ENCODE peak calls at places on chromosome 11, in seven cellular contexts. Z is testis; Y is cardiac muscle cell; Q is body of pancreas; P is stomach; M is CD8-positive, alpha-beta memory T cell; K is adipocyte. B is an unnamed sample. For H3K36me3, the result is how much of the 10 kb centered on the place peaks cover.

GRCh38 chr11:13667245-13667644 is 1.2 kb upstream of the FAR1 start:
- DNase-seq in P (no peak), Z (no peak), Y (no peak), Q (no peak), M (no peak), K (no peak), B (no peak)

GRCh38 chr11:27282806-27283205 is 80.2 kb downstream of the CCDC34 start:
- DNase-seq in K (peak), Y (peak), Z (no peak), Q (no peak), P (no peak), M (no peak), B (no peak)

GRCh38 chr11:102347526-102348331 is 715 bp downstream of the BIRC2 start:
- DNase-seq in M (no peak), P (no peak), K (peak), Z (peak), Y (peak), Q (peak), B (no peak)

GRCh38 chr11:71201936-71202597 is 50.3 kb downstream of the SHANK2 start:
- DNase-seq in K (no peak), M (no peak), Q (no peak), Z (no peak), P (no peak), Y (no peak), B (no peak)

GRCh38 chr11:120218695-120219033 is 7.8 kb downstream of the OAF start:
- DNase-seq in P (no peak), M (no peak), Z (no peak), Y (no peak), K (no peak), Q (no peak), B (no peak)

GRCh38 chr11:370087-370941 is 1.0 kb downstream of the B4GALNT4 start:
- DNase-seq in Y (no peak), M (no peak), P (no peak), Q (no peak), Z (no peak), K (no peak), B (no peak)

GRCh38 chr11:70032470-70032795 is 45.7 kb upstream of the ANO1 start:
- DNase-seq in M (no peak), K (no peak), P (no peak), Q (no peak), Y (no peak), Z (no peak), B (no peak)

GRCh38 chr11:88434333-88434976 is 96.9 kb upstream of the CTSC start:
- DNase-seq in K (no peak), M (no peak), Y (no peak), Z (no peak), Q (no peak), P (no peak), B (no peak)

GRCh38 chr11:108278546-108278945 is 55.7 kb downstream of the ATM start:
- DNase-seq in M (no peak), Z (no peak), Q (no peak), K (no peak), Y (peak), P (no peak), B (no peak)

GRCh38 chr11:8768625-8769333 is 86.2 kb downstream of the RPL27A start:
- DNase-seq in Y (peak), M (no peak), K (peak), Z (peak), Q (peak), P (peak), B (peak)

GRCh38 chr11:108319541-108320145 is 96.8 kb downstream of the ATM start:
- DNase-seq in Z (no peak), P (no peak), Y (no peak), K (peak), Q (no peak), M (no peak), B (no peak)

GRCh38 chr11:96309001-96309642 is 33.9 kb downstream of the MAML2 start:
- DNase-seq in P (no peak), M (no peak), Z (no peak), Q (no peak), Y (peak), K (peak), B (no peak)

GRCh38 chr11:19380375-19380774 is 139.6 kb upstream of the E2F8 start:
- DNase-seq in M (no peak), Q (no peak), Y (peak), Z (no peak), K (peak), P (no peak), B (no peak)

GRCh38 chr11:64887757-64888405 is 9.5 kb upstream of the EHD1 start:
- DNase-seq in Q (peak), P (peak), K (peak), Z (peak), Y (peak), M (peak), B (no peak)

GRCh38 chr11:93519179-93519578 is 24.0 kb downstream of the SMCO4 start:
- DNase-seq in Y (no peak), Q (no peak), K (no peak), Z (no peak), M (no peak), P (no peak), B (no peak)

GRCh38 chr11:50071584-50072225 is 39.0 kb downstream of the OR4C45 start:
- DNase-seq in Q (no peak), Y (no peak), K (no peak), Z (no peak), M (no peak), P (no peak), B (no peak)

GRCh38 chr11:9758676-9759518 is 95.0 kb downstream of the SWAP70 start:
- DNase-seq in M (peak), K (peak), Y (peak), P (peak), Z (peak), Q (peak), B (peak)

GRCh38 chr11:104654414-104654813 is 243.8 kb downstream of the CASP12 start:
- DNase-seq in P (no peak), Q (no peak), K (no peak), M (no peak), Z (no peak), Y (no peak), B (no peak)

GRCh38 chr11:61880050-61880449 is 11.3 kb downstream of the FADS3 start:
- DNase-seq in P (no peak), Q (no peak), K (no peak), Z (no peak), M (no peak), Y (no peak), B (no peak)

GRCh38 chr11:76185931-76186401 is 20.3 kb downstream of the WNT11 start:
- DNase-seq in K (no peak), Y (peak), Q (peak), P (no peak), Z (peak), M (no peak), B (no peak)

GRCh38 chr11:33932721-33933120 is 40.8 kb upstream of the LMO2 start:
- DNase-seq in M (no peak), P (no peak), K (no peak), Q (no peak), Y (no peak), Z (no peak), B (no peak)

GRCh38 chr11:76159983-76160661 is 46.2 kb downstream of the WNT11 start:
- DNase-seq in M (no peak), Y (no peak), K (no peak), P (no peak), Q (peak), Z (no peak), B (no peak)

GRCh38 chr11:6297831-6298230 is 22.5 kb downstream of the CAVIN3 start:
- DNase-seq in Z (no peak), K (no peak), Y (no peak), P (no peak), M (no peak), Q (no peak), B (no peak)
- H3K36me3 ChIP-seq in Z (under half), K (under half), Y (under half), P (under half), M (under half), Q (under half), B (under half)

DNA sequence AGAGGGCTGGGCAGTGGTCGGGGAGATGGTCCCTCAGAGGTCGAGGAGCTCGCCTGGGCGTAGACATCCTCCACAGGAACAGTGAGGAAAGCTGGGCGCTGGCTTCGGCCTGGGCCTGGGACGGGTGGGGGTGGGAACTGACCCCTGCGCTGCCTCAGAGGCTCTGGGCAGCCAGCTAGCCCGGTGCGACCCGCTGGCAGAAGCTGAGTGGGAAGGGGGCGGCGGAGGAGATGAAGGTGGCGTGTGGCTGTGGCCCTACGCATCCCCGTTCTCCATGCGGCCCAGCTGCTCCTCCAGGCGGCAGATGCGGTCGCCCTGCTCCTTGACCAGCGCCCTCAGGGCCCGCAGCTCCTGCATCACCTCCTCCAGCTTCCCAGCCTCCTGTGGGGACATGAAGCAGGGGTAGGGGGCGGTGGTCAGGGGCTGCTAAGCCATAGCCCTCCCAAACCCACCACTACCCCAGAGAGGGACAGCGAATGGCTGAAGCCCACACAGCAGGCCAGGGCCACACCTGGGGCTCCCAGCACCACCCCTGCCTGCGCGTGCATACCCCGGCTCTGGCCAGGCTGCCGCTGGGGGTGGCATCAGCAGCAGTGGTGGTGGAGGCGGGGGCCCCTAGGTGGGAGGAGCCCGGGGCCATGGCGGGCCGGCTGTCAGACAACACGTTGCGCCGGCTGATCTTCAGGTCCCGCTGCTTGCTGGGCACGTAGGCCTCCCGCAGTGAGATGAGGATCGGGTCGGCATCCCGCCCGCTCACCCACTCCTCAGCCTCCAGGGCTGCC is 830 bp upstream of the PTPRCAP start:
- DNase-seq in Z (no peak), M (peak), P (peak), Q (no peak), K (no peak), Y (no peak), B (no peak)
- H3K36me3 ChIP-seq in Z (under half), M (under half), P (half or more), Q (under half), K (under half), Y (under half), B (under half)

GRCh38 chr11:66864924-66865697 is 8.2 kb downstream of the LRFN4 start:
- DNase-seq in P (no peak), Q (no peak), M (no peak), Z (no peak), Y (no peak), K (no peak), B (no peak)
- H3K36me3 ChIP-seq in P (under half), Q (under half), M (under half), Z (under half), Y (under half), K (under half), B (under half)

GRCh38 chr11:17369094-17369493 is 17.5 kb downstream of the NCR3LG1 start:
- DNase-seq in P (no peak), K (no peak), M (no peak), Z (no peak), Q (no peak), Y (no peak), B (no peak)
- H3K36me3 ChIP-seq in P (half or more), K (half or more), M (under half), Z (under half), Q (under half), Y (under half), B (half or more)

GRCh38 chr11:3044915-3045314 is 12.3 kb downstream of the CARS1 start:
- DNase-seq in K (no peak), Q (no peak), P (no peak), Z (no peak), Y (no peak), M (no peak), B (no peak)

GRCh38 chr11:3043315-3043871 is 13.8 kb downstream of the CARS1 start:
- DNase-seq in P (peak), M (no peak), Y (peak), Z (no peak), K (no peak), Q (peak), B (peak)

GRCh38 chr11:3042496-3043314 is 14.5 kb downstream of the CARS1 start:
- DNase-seq in Z (no peak), M (no peak), Y (no peak), Q (peak), K (no peak), P (no peak), B (no peak)

GRCh38 chr11:3046190-3046589 is 11.0 kb downstream of the CARS1 start:
- DNase-seq in Z (no peak), Q (no peak), Y (no peak), M (no peak), K (no peak), P (no peak), B (no peak)

GRCh38 chr11:3044004-3044403 is 13.2 kb downstream of the CARS1 start:
- DNase-seq in Q (no peak), K (no peak), Y (peak), P (no peak), M (no peak), Z (no peak), B (no peak)
- H3K36me3 ChIP-seq in Q (under half), K (half or more), Y (under half), P (half or more), M (under half), Z (under half), B (under half)

GRCh38 chr11:74838188-74838587 is 89.5 kb downstream of the RNF169 start:
- DNase-seq in P (no peak), K (no peak), Z (no peak), Q (no peak), M (no peak), Y (no peak), B (no peak)

GRCh38 chr11:74839445-74839844 is 90.8 kb downstream of the RNF169 start:
- DNase-seq in Z (no peak), M (no peak), Y (no peak), P (no peak), K (no peak), Q (no peak), B (no peak)

GRCh38 chr11:74840486-74840885 is 91.8 kb downstream of the RNF169 start:
- DNase-seq in M (no peak), K (no peak), Z (no peak), Q (no peak), Y (no peak), P (no peak), B (no peak)

GRCh38 chr11:74837191-74837590 is 88.5 kb downstream of the RNF169 start:
- DNase-seq in Z (no peak), Y (no peak), Q (no peak), P (no peak), K (no peak), M (no peak), B (no peak)

DNA sequence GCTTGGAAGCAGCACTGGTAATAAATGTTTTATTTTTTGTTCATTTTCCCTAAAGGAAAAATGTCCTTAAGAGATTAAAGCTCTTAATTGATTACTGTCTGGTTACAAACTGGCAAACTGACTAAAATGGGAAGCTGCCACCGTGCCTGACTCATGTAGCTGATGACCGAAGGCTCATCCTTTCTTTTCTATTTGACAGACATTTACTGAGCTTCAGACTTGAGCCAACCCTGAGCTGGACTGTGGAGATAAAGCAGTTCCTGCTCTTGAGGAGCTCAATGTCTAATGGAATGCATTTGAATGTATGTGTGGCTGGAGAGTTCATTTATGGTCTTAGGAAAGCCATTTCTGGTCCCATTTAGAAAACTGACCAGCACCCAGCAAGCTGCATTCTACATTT is 91.3 kb downstream of the RNF169 start:
- DNase-seq in K (no peak), Q (no peak), Z (no peak), Y (peak), P (no peak), M (no peak), B (no peak)
- H3K36me3 ChIP-seq in K (half or more), Q (under half), Z (under half), Y (under half), P (half or more), M (under half), B (under half)

GRCh38 chr11:118636569-118637290 is 29.3 kb downstream of the PHLDB1 start:
- DNase-seq in Z (no peak), Q (no peak), Y (no peak), M (no peak), K (no peak), P (no peak), B (no peak)
- H3K36me3 ChIP-seq in Z (under half), Q (under half), Y (under half), M (under half), K (half or more), P (half or more), B (half or more)

GRCh38 chr11:121604152-121604551 is 151.4 kb upstream of the SORL1-AS1 start:
- DNase-seq in Y (no peak), Z (no peak), P (no peak), M (no peak), K (no peak), Q (no peak), B (no peak)
- H3K36me3 ChIP-seq in Y (under half), Z (under half), P (half or more), M (half or more), K (under half), Q (under half), B (under half)

GRCh38 chr11:44469412-44469811 is 96.1 kb upstream of the CD82 start:
- DNase-seq in Q (no peak), P (no peak), Y (no peak), Z (no peak), M (no peak), K (no peak), B (no peak)

GRCh38 chr11:44475114-44475686 is 90.3 kb upstream of the CD82 start:
- DNase-seq in Z (no peak), M (no peak), K (no peak), Q (no peak), P (no peak), Y (no peak), B (no peak)

GRCh38 chr11:44471603-44472002 is 93.9 kb upstream of the CD82 start:
- DNase-seq in M (no peak), Y (no peak), Q (no peak), Z (no peak), K (no peak), P (no peak), B (no peak)

GRCh38 chr11:44470849-44471248 is 94.6 kb upstream of the CD82 start:
- DNase-seq in K (peak), Q (no peak), M (no peak), Y (peak), Z (no peak), P (no peak), B (no peak)

GRCh38 chr11:44474702-44475101 is 90.8 kb upstream of the CD82 start:
- DNase-seq in K (no peak), Y (no peak), P (no peak), Q (no peak), Z (no peak), M (no peak), B (no peak)
- H3K36me3 ChIP-seq in K (under half), Y (under half), P (under half), Q (under half), Z (under half), M (under half), B (under half)

GRCh38 chr11:74506823-74507222 is 13.3 kb upstream of the LIPT2 start:
- DNase-seq in P (no peak), Q (no peak), K (no peak), Z (no peak), Y (peak), M (no peak), B (no peak)
- H3K36me3 ChIP-seq in P (under half), Q (under half), K (under half), Z (under half), Y (under half), M (under half), B (under half)

B was measured in thoracic aorta.